ENCODE peak calls at places on chromosomes 12 and 14, in five cellular contexts. One of them, this sample, is unnamed.

GRCh38 chr12:103882861-103883596 is 42.0 kb upstream of the NT5DC3 start:
- DNase-seq in left ventricle myocardium inferior: no peak
- DNase-seq in mucosa of descending colon: no peak
- DNase-seq in fibroblast of mammary gland: no peak
- DNase-seq in OCI-LY7: no peak
- DNase-seq in this sample: no peak

GRCh38 chr14:71701990-71702389 is 230.2 kb upstream of the RGS6 start:
- DNase-seq in left ventricle myocardium inferior: no peak
- DNase-seq in mucosa of descending colon: no peak
- DNase-seq in fibroblast of mammary gland: no peak
- DNase-seq in OCI-LY7: no peak
- DNase-seq in this sample: no peak

GRCh38 chr12:76455582-76456345 is 103.8 kb downstream of the OSBPL8 start:
- DNase-seq in left ventricle myocardium inferior: no peak
- DNase-seq in mucosa of descending colon: no peak
- DNase-seq in fibroblast of mammary gland: peak
- DNase-seq in OCI-LY7: peak
- DNase-seq in this sample: no peak

GRCh38 chr12:49950310-49951251 is at the start of gene AQP2:
- DNase-seq in left ventricle myocardium inferior: no peak
- DNase-seq in mucosa of descending colon: no peak
- DNase-seq in fibroblast of mammary gland: no peak
- DNase-seq in OCI-LY7: no peak
- DNase-seq in this sample: no peak

GRCh38 chr12:22321620-22322019 is 12.9 kb downstream of the ST8SIA1 start:
- DNase-seq in left ventricle myocardium inferior: no peak
- DNase-seq in mucosa of descending colon: no peak
- DNase-seq in fibroblast of mammary gland: no peak
- DNase-seq in OCI-LY7: no peak
- DNase-seq in this sample: no peak

GRCh38 chr12:19909418-19909817 is 458.9 kb upstream of the PDE3A start:
- DNase-seq in left ventricle myocardium inferior: no peak
- DNase-seq in mucosa of descending colon: no peak
- DNase-seq in fibroblast of mammary gland: no peak
- DNase-seq in OCI-LY7: no peak
- DNase-seq in this sample: no peak

GRCh38 chr14:105941226-105942166 is 415.1 kb downstream of the TMEM121 start:
- DNase-seq in left ventricle myocardium inferior: no peak
- DNase-seq in mucosa of descending colon: no peak
- DNase-seq in fibroblast of mammary gland: no peak
- DNase-seq in OCI-LY7: no peak
- DNase-seq in this sample: no peak

GRCh38 chr12:6528539-6529235 is 5.6 kb upstream of the GAPDH start:
- DNase-seq in left ventricle myocardium inferior: no peak
- DNase-seq in mucosa of descending colon: no peak
- DNase-seq in fibroblast of mammary gland: no peak
- DNase-seq in OCI-LY7: no peak
- DNase-seq in this sample: no peak

GRCh38 chr14:67853748-67854147 is 34.2 kb downstream of the RAD51B start:
- DNase-seq in left ventricle myocardium inferior: no peak
- DNase-seq in mucosa of descending colon: no peak
- DNase-seq in fibroblast of mammary gland: no peak
- DNase-seq in OCI-LY7: no peak
- DNase-seq in this sample: no peak

GRCh38 chr12:80485222-80485987 is 41.4 kb downstream of the PTPRQ start:
- DNase-seq in left ventricle myocardium inferior: no peak
- DNase-seq in mucosa of descending colon: no peak
- DNase-seq in fibroblast of mammary gland: no peak
- DNase-seq in OCI-LY7: peak
- DNase-seq in this sample: no peak

GRCh38 chr14:61280526-61281185 is 482 bp downstream of the TMEM30B start:
- DNase-seq in left ventricle myocardium inferior: peak
- DNase-seq in mucosa of descending colon: peak
- DNase-seq in fibroblast of mammary gland: no peak
- DNase-seq in OCI-LY7: no peak
- DNase-seq in this sample: peak

GRCh38 chr14:77682158-77682553 is 25.7 kb downstream of the ALKBH1 start:
- DNase-seq in left ventricle myocardium inferior: no peak
- DNase-seq in mucosa of descending colon: no peak
- DNase-seq in fibroblast of mammary gland: peak
- DNase-seq in OCI-LY7: no peak
- DNase-seq in this sample: no peak

GRCh38 chr14:45359766-45360165 is 106.8 kb upstream of the MIS18BP1 start:
- DNase-seq in left ventricle myocardium inferior: no peak
- DNase-seq in mucosa of descending colon: no peak
- DNase-seq in fibroblast of mammary gland: peak
- DNase-seq in OCI-LY7: no peak
- DNase-seq in this sample: no peak

GRCh38 chr12:107929436-107929835 is 154.9 kb downstream of the ASCL4 start:
- DNase-seq in left ventricle myocardium inferior: no peak
- DNase-seq in mucosa of descending colon: no peak
- DNase-seq in fibroblast of mammary gland: peak
- DNase-seq in OCI-LY7: peak
- DNase-seq in this sample: no peak

GRCh38 chr12:109998241-109998903 is 858 bp upstream of the ANKRD13A start:
- DNase-seq in left ventricle myocardium inferior: no peak
- DNase-seq in mucosa of descending colon: no peak
- DNase-seq in fibroblast of mammary gland: no peak
- DNase-seq in OCI-LY7: peak
- DNase-seq in this sample: peak

GRCh38 chr14:101019541-101019940 is 116.0 kb upstream of the RTL1 start:
- DNase-seq in left ventricle myocardium inferior: no peak
- DNase-seq in mucosa of descending colon: no peak
- DNase-seq in fibroblast of mammary gland: no peak
- DNase-seq in OCI-LY7: no peak
- DNase-seq in this sample: no peak

GRCh38 chr12:91663331-91663998 is 480.8 kb upstream of the DCN start:
- DNase-seq in left ventricle myocardium inferior: no peak
- DNase-seq in mucosa of descending colon: no peak
- DNase-seq in fibroblast of mammary gland: no peak
- DNase-seq in OCI-LY7: no peak
- DNase-seq in this sample: no peak

GRCh38 chr12:3236345-3237153 is 159.4 kb downstream of the TSPAN9 start:
- DNase-seq in left ventricle myocardium inferior: no peak
- DNase-seq in mucosa of descending colon: no peak
- DNase-seq in fibroblast of mammary gland: peak
- DNase-seq in OCI-LY7: peak
- DNase-seq in this sample: no peak

GRCh38 chr12:107775093-107775721 is 703 bp downstream of the ASCL4 start:
- DNase-seq in left ventricle myocardium inferior: no peak
- DNase-seq in mucosa of descending colon: no peak
- DNase-seq in fibroblast of mammary gland: no peak
- DNase-seq in OCI-LY7: no peak
- DNase-seq in this sample: peak

GRCh38 chr14:54768501-54768900 is 134.1 kb downstream of the GCH1 start:
- DNase-seq in left ventricle myocardium inferior: no peak
- DNase-seq in mucosa of descending colon: no peak
- DNase-seq in fibroblast of mammary gland: peak
- DNase-seq in OCI-LY7: no peak
- DNase-seq in this sample: no peak

GRCh38 chr12:108457006-108457733 is 57.9 kb upstream of the FICD start:
- DNase-seq in left ventricle myocardium inferior: no peak
- DNase-seq in mucosa of descending colon: no peak
- DNase-seq in fibroblast of mammary gland: peak
- DNase-seq in OCI-LY7: peak
- DNase-seq in this sample: peak

GRCh38 chr12:54977155-54977554 is 7.4 kb downstream of the TESPA1 start:
- DNase-seq in left ventricle myocardium inferior: no peak
- DNase-seq in mucosa of descending colon: no peak
- DNase-seq in fibroblast of mammary gland: peak
- DNase-seq in OCI-LY7: no peak
- DNase-seq in this sample: no peak

GRCh38 chr12:112932485-112933151 is 5.7 kb upstream of the OAS3 start:
- DNase-seq in left ventricle myocardium inferior: no peak
- DNase-seq in mucosa of descending colon: no peak
- DNase-seq in fibroblast of mammary gland: no peak
- DNase-seq in OCI-LY7: no peak
- DNase-seq in this sample: no peak

GRCh38 chr12:105275997-105276760 is 40.2 kb upstream of the APPL2 start:
- DNase-seq in left ventricle myocardium inferior: no peak
- DNase-seq in mucosa of descending colon: no peak
- DNase-seq in fibroblast of mammary gland: no peak
- DNase-seq in OCI-LY7: peak
- DNase-seq in this sample: no peak

DNA sequence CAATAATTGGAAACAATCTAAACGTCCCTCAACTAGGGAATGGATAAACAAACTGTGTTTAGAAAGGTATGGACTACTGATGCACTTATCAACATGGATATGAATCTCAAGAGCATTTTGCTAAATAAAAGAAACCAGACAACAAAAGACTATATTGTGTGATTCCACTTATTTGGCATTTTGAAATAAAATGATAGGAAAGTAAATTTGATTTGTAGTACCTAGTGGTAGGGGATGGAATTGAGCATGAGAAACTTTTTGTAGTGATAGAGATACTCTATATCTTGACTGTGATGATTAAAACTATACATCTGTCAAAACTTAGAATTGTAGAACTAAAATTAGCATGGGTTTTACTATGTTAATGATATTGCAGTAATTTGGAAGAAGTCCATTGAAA is 87.1 kb downstream of the ARID2 start:
- DNase-seq in left ventricle myocardium inferior: no peak
- DNase-seq in mucosa of descending colon: no peak
- DNase-seq in fibroblast of mammary gland: no peak
- DNase-seq in OCI-LY7: no peak
- DNase-seq in this sample: no peak
- TF ChIP-seq CTCF in left ventricle myocardium inferior: no peak
- TF ChIP-seq CTCF in mucosa of descending colon: no peak
- TF ChIP-seq CTCF in fibroblast of mammary gland: no peak
- TF ChIP-seq CTCF in OCI-LY7: no peak
- TF ChIP-seq CTCF in this sample: peak

DNA sequence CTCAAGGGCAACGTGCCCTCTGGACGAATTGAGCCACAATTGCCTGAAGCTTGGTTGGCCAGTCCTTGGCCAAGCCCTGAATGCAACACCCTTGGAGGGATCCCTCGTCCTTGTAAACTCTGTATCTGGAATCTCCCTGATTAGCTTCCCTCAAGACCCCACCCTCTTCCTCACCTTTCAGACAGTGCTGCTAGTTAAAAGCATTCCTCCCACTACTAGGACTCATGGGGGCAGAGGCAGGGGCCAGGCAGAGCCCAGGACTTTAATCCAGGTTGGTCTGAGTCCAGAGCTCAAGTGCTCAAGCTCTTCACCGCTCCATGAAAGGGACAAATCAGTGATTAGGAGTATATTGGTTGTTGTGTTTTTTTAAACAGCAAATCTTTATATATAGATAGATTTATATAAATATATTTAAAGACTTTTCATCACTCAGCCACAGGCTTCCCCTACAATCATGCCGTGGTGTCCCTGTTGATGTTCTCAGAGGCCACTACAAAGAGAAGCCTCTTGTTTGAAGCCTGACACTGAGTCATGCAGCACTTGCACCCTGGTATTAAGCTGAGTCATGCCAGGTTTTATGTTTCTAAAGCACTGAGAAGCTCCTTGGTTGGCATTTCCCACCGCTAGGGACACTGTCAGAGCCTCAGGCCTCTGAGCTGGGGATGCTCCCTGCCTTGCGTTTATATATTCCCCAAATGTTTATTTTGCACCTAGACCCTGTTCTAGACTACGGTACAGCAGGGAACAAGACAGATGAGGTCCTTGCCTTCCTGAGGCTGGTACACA is 53.8 kb upstream of the GSC start:
- DNase-seq in left ventricle myocardium inferior: no peak
- DNase-seq in mucosa of descending colon: no peak
- DNase-seq in fibroblast of mammary gland: peak
- DNase-seq in OCI-LY7: no peak
- DNase-seq in this sample: no peak
- TF ChIP-seq CTCF in left ventricle myocardium inferior: no peak
- TF ChIP-seq CTCF in mucosa of descending colon: no peak
- TF ChIP-seq CTCF in fibroblast of mammary gland: no peak
- TF ChIP-seq CTCF in OCI-LY7: no peak
- TF ChIP-seq CTCF in this sample: no peak

DNA sequence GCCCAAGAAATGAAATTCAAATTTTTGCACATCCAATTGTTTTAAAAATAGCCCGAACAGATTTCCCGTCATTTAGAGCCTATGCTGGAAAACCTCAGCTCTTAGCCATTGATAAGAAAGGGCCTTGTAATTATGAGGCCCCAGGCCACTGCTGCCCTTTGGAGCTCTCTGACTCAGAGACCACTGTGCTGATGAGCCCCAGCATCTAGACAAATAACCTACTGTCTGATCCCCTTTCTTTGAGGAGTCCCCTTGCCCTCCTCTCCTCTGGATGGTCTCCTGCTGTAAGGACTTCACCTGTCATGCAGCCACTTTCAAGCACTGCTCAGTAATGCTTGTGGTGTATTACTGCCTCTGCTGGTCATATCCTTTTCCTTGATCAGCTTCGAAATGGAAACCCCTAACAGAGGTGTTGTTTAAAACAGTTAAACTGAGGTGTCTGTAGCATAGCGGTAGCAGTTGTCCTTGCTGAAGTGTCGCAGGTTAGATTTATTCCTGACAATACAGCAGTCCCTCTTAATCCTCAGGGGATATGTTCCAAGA is 159.9 kb upstream of the SRRM4 start:
- DNase-seq in left ventricle myocardium inferior: no peak
- DNase-seq in mucosa of descending colon: no peak
- DNase-seq in fibroblast of mammary gland: no peak
- DNase-seq in OCI-LY7: no peak
- DNase-seq in this sample: no peak
- TF ChIP-seq CTCF in left ventricle myocardium inferior: no peak
- TF ChIP-seq CTCF in mucosa of descending colon: no peak
- TF ChIP-seq CTCF in fibroblast of mammary gland: no peak
- TF ChIP-seq CTCF in OCI-LY7: no peak
- TF ChIP-seq CTCF in this sample: no peak

DNA sequence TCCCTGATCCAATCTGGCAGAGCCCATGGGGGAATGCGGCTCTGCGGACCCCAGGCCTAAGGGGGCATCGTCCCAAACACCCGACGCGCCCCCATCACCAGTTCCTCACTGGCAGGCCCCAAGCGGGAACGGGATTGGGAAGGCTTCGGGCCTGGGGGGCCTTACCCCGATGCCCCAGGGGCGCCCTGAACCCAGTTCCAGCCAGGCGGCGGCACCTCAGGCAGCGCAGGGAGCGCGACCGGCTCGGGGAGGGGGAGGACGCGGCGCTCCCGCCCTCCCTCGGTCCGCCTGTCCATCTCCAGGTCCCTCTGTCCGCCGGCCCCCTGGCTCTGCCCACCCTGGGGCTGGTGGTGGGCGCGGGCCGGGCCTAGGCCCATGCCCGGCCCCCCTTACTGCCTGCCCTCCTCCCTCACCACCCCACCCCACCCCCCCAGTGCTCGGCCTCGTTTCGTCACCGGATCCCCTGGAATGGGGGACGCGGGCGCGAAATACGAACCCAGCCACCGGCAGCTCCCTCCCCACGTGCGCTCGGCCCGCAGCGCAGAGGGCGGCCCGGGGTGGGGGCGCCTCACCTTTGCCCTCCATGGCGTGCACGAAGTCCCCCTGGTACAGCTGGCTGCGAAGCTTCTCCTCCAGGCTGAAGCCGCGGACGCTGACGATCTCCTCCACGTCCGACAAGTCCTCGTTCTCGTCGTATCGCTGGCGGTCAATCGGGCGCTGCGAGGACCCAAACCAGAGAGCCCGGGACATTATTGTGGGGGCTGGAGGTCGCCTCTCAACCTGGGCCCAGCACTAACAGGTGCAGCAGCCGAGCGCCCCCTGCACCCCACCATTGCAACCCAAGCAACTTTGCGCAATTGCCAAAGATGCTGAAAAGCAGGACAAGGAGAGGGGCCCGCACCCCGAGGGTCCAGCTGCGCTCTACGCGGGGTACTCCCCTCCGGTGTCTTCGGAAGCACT is 2.3 kb downstream of the KDM2B start:
- DNase-seq in left ventricle myocardium inferior: peak
- DNase-seq in mucosa of descending colon: peak
- DNase-seq in fibroblast of mammary gland: no peak
- DNase-seq in OCI-LY7: peak
- DNase-seq in this sample: peak
- TF ChIP-seq CTCF in left ventricle myocardium inferior: no peak
- TF ChIP-seq CTCF in mucosa of descending colon: no peak
- TF ChIP-seq CTCF in fibroblast of mammary gland: no peak
- TF ChIP-seq CTCF in OCI-LY7: peak
- TF ChIP-seq CTCF in this sample: no peak